ENCODE peak calls at places on chromosomes 4 and X, in ten cellular contexts. F, Q, U, R, D, G, Z, L, E and S are unnamed samples.

GRCh38 chr4:2560167-2560566 is 23.7 kb downstream of the FAM193A start:
- DNase-seq in G (no peak), Q (no peak), D (no peak), Z (no peak), E (no peak), L (no peak), F (no peak), U (no peak), R (no peak), S (no peak)

GRCh38 chr4:858136-858535 is 32.2 kb upstream of the CPLX1 start:
- DNase-seq in Q (no peak), Z (no peak), U (no peak), D (no peak), E (no peak), G (no peak), L (no peak), F (no peak), R (no peak), S (no peak)

GRCh38 chr4:23266401-23266800 is 573.7 kb downstream of the GBA3 start:
- DNase-seq in Z (no peak), D (no peak), Q (no peak), G (no peak), R (no peak), E (no peak), L (no peak), U (no peak), F (no peak), S (no peak)

GRCh38 chr4:187294861-187295260 is 571.2 kb upstream of the FAT1 start:
- DNase-seq in R (peak), Z (no peak), F (no peak), U (no peak), Q (no peak), D (no peak), L (no peak), G (no peak), E (no peak), S (no peak)

GRCh38 chrX:54721424-54721823 is 76.6 kb downstream of the ITIH6 start:
- DNase-seq in U (no peak), R (no peak), Q (no peak), G (no peak), L (no peak), Z (no peak), D (no peak), F (no peak), E (no peak), S (no peak)

GRCh38 chr4:109434793-109435080 is 1.1 kb downstream of the SEC24B start:
- DNase-seq in Q (no peak), D (no peak), G (no peak), L (no peak), F (no peak), U (no peak), Z (no peak), R (peak), E (no peak), S (no peak)

GRCh38 chr4:146591986-146592385 is 46.7 kb upstream of the POU4F2 start:
- DNase-seq in R (no peak), F (no peak), L (no peak), Q (no peak), U (no peak), D (no peak), E (no peak), G (no peak), Z (no peak), S (no peak)

GRCh38 chr4:101977096-101977495 is 186.6 kb downstream of the BANK1 start:
- DNase-seq in R (peak), D (no peak), F (no peak), Z (no peak), E (no peak), U (no peak), L (no peak), G (peak), Q (no peak), S (no peak)

GRCh38 chr4:186651181-186651603 is 72.5 kb downstream of the FAT1 start:
- DNase-seq in L (no peak), E (peak), Q (no peak), R (no peak), D (no peak), F (no peak), U (no peak), Z (no peak), G (no peak), S (no peak)

GRCh38 chr4:79078339-79078738 is 139.1 kb upstream of the PAQR3 start:
- DNase-seq in U (no peak), L (peak), Z (no peak), E (no peak), R (no peak), D (no peak), G (no peak), Q (no peak), F (no peak), S (no peak)